ENCODE peak calls at places on chromosomes 7 and 10, in five cellular contexts. R, N, I, O and H are unnamed samples.

GRCh38 chr7:12161146-12161545 is 49.9 kb upstream of the TMEM106B start:
- DNase-seq in R (no peak), N (no peak), I (no peak), O (no peak), H (no peak)

GRCh38 chr7:25669954-25670841 is 441.9 kb upstream of the NPVF start:
- DNase-seq in R (no peak), N (no peak), I (no peak), O (no peak), H (no peak)

GRCh38 chr7:84176716-84177115 is 17.9 kb downstream of the SEMA3A start:
- DNase-seq in R (no peak), N (no peak), I (no peak), O (no peak), H (no peak)

GRCh38 chr10:76015245-76015644 is 583.8 kb downstream of the LRMDA start:
- DNase-seq in R (no peak), N (no peak), I (no peak), O (no peak), H (no peak)

GRCh38 chr10:121188005-121188404 is 336.8 kb downstream of the WDR11 start:
- DNase-seq in R (peak), N (no peak), I (no peak), O (no peak), H (no peak)

GRCh38 chr10:114151486-114151885 is 22.5 kb downstream of the CCDC186 start:
- DNase-seq in R (no peak), N (peak), I (no peak), O (peak), H (no peak)

GRCh38 chr10:131049051-131049450 is 262.5 kb downstream of the TCERG1L start:
- DNase-seq in R (no peak), N (no peak), I (no peak), O (no peak), H (peak)

GRCh38 chr7:17535776-17536175 is 237.3 kb downstream of the AHR start:
- DNase-seq in R (no peak), N (no peak), I (no peak), O (no peak), H (no peak)

GRCh38 chr10:59397971-59398370 is 35.6 kb upstream of the FAM13C start:
- DNase-seq in R (no peak), N (no peak), I (no peak), O (no peak), H (no peak)

GRCh38 chr10:53115660-53116059 is 343.1 kb upstream of the MBL2 start:
- DNase-seq in R (no peak), N (no peak), I (no peak), O (no peak), H (no peak)

GRCh38 chr7:156621628-156622027 is 18.9 kb upstream of the RNF32 start:
- DNase-seq in R (no peak), N (no peak), I (no peak), O (no peak), H (no peak)

GRCh38 chr7:47273974-47274766 is 307.7 kb downstream of the TNS3 start:
- DNase-seq in R (no peak), N (no peak), I (no peak), O (no peak), H (no peak)

GRCh38 chr10:21516270-21517131 is 9.0 kb downstream of the SKIDA1 start:
- DNase-seq in R (peak), N (no peak), I (no peak), O (no peak), H (no peak)

GRCh38 chr7:142535123-142535779 is 214.0 kb upstream of the PRSS1 start:
- DNase-seq in R (peak), N (peak), I (peak), O (peak), H (peak)

GRCh38 chr10:98632456-98633150 is 185.9 kb upstream of the HPS1 start:
- DNase-seq in R (no peak), N (no peak), I (no peak), O (no peak), H (no peak)

GRCh38 chr10:109203616-109204375 is 719.5 kb downstream of the XPNPEP1 start:
- DNase-seq in R (no peak), N (no peak), I (no peak), O (no peak), H (no peak)

GRCh38 chr10:49615213-49615612 is 1.4 kb downstream of the CHAT start:
- DNase-seq in R (no peak), N (no peak), I (no peak), O (no peak), H (no peak)
- TF ChIP-seq ZNF274 in R (no peak), N (no peak), I (no peak), O (no peak), H (no peak)

DNA sequence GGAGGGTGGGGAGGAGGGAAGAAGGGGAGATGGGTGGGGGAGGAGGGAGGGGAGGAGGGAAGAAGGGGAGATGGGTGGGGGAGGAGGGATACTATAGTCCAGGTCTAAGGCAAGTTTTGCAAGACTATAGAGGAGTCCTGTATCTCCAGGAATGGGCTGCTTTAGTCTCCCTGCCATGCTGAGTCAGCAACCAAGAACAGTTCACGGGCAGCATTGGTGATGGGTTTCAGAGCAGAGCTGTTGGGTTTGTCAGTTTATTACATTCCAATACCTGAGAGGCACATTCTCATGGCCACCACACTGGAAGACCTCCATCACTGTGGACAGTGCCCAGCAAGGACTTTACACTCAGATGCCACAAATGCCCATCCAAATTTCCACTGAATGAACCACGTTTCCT is 212.7 kb downstream of the GRM8 start:
- DNase-seq in R (no peak), N (no peak), I (no peak), O (no peak), H (no peak)
- H3K9ac ChIP-seq in R (no peak), N (no peak), I (no peak), O (no peak), H (no peak)

DNA sequence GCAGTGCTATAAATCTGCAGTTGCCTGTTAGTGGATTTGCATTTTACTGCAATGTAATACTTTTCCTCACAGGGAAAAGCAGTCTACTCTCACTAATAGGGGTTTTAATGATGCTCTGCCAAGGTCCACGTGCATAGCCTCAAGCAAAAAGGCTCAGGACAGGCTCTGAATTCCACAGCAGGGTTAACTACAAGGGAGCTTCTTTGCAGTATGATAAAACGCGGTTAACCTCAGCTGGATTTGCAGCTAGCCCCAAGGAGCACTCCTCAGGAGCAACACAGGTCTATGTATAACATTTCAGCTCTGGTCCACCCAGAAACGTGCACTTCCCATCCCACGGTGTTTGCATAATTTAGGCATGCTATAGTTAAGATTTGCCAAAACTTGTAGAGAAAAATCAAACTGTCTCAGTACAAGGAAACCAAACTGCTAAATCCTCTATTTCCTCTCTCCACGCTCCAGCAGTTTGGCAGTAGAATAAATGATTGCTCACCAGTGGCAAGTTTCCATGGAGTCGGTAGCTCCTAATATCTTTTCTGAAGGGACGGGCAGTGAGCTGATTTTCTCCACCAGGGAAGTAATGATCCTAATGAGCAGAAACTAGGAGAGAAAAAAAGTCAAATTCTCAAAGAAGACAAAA is 13.1 kb upstream of the ASB4 start:
- DNase-seq in R (no peak), N (no peak), I (no peak), O (no peak), H (no peak)
- TF ChIP-seq ZNF274 in R (no peak), N (no peak), I (no peak), O (no peak), H (no peak)

DNA sequence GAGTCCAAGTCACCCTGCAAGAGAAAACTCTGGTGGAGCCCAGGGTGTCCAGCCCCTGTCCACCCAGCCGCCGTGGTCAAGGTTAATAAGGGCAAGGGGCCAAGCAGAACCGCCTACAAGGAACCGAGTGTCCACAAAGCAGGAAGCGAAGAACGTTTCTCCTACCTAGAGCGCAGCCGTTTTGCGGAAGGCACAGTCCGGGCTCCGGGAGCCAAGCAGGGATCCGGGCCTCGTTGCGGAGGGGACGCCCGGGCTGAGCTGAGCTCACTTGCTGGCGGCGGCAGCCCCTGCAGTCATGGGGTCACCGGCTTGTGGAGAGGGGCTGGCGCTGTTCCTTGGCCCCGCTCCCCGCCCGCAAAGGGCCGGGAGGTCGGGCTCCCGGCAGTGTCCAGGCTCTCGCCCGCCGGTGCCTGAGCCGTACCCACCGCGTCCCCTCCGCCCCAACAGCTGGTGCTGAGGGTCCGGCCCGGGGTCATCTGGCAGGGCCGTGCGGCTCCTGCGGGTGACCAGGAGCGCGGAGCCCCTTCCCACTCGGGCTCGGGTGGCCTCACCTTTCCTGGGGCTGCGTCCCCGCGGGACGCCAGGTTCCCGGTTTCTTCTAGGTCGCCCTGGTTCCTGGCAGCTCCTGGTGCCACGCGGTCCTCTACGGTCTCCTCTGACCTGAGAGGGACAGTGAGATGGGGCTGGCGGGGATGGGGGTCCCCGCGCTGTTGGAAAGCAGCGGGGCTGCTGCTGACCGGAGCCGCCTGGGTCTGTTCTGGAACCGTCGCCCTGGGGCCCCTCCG is 14.0 kb upstream of the ZNF273 start:
- DNase-seq in R (no peak), N (no peak), I (no peak), O (no peak), H (no peak)
- H3K9ac ChIP-seq in R (no peak), N (no peak), I (no peak), O (peak), H (peak)

GRCh38 chr7:2572101-2572842 is 13.5 kb downstream of the IQCE start:
- DNase-seq in R (peak), N (peak), I (no peak), O (no peak), H (no peak)
- TF ChIP-seq ZNF274 in R (no peak), N (no peak), I (no peak), O (no peak), H (no peak)

DNA sequence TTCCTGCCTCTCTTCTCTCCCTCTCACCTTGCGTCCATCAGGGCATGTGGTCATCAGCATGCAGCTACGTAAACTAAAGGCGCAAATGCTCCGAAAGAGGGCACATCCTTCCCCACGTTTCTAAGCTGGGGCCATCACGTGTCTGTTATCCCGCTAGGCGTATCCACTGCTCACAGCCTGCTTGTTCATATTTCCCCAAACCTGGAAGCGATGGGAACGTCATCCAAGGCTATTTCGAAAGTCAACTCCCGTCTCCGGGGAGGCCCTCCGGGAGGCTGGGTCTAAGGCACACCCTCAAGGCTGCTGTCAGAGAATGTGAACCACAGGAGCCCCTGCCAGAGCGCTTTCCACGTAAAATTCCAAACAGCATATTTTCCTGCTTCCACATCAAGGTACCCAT is 199.2 kb downstream of the DIP2C start:
- DNase-seq in R (no peak), N (no peak), I (no peak), O (no peak), H (no peak)
- H3K9ac ChIP-seq in R (no peak), N (no peak), I (no peak), O (no peak), H (no peak)

GRCh38 chr10:77350711-77351119 is 286.9 kb downstream of the KCNMA1 start:
- DNase-seq in R (peak), N (peak), I (no peak), O (no peak), H (no peak)

GRCh38 chr10:77350134-77350533 is 287.5 kb downstream of the KCNMA1 start:
- DNase-seq in R (no peak), N (no peak), I (no peak), O (no peak), H (no peak)

GRCh38 chr10:77349226-77349625 is 288.4 kb downstream of the KCNMA1 start:
- DNase-seq in R (no peak), N (no peak), I (no peak), O (no peak), H (no peak)

GRCh38 chr10:77348082-77348481 is 289.5 kb downstream of the KCNMA1 start:
- DNase-seq in R (no peak), N (no peak), I (no peak), O (no peak), H (no peak)

DNA sequence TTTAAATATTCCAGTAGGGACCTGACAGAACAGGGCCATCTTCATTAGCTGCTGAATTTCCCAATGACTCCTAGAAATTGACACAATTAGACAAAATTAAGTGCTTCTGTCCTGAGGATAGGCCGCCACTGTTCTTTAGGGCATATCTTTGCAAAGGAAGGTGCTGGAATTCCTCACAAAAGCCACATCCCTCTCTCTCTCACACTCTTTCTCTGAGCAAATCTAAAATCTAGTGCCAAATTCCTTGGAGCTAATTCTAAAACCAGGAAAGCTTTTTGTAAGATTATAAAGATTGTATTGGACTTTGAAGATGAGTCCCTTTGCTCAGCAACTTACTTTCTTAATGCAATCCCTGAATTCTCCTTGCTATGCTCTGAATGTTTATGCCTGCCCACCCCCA is 288.9 kb downstream of the KCNMA1 start:
- DNase-seq in R (no peak), N (no peak), I (no peak), O (no peak), H (no peak)
- TF ChIP-seq ZNF274 in R (no peak), N (no peak), I (no peak), O (no peak), H (no peak)

GRCh38 chr10:88228130-88228529 is 355.0 kb downstream of the RNLS start:
- DNase-seq in R (no peak), N (no peak), I (no peak), O (no peak), H (no peak)
- H3K9ac ChIP-seq in R (no peak), N (no peak), I (no peak), O (no peak), H (no peak)

DNA sequence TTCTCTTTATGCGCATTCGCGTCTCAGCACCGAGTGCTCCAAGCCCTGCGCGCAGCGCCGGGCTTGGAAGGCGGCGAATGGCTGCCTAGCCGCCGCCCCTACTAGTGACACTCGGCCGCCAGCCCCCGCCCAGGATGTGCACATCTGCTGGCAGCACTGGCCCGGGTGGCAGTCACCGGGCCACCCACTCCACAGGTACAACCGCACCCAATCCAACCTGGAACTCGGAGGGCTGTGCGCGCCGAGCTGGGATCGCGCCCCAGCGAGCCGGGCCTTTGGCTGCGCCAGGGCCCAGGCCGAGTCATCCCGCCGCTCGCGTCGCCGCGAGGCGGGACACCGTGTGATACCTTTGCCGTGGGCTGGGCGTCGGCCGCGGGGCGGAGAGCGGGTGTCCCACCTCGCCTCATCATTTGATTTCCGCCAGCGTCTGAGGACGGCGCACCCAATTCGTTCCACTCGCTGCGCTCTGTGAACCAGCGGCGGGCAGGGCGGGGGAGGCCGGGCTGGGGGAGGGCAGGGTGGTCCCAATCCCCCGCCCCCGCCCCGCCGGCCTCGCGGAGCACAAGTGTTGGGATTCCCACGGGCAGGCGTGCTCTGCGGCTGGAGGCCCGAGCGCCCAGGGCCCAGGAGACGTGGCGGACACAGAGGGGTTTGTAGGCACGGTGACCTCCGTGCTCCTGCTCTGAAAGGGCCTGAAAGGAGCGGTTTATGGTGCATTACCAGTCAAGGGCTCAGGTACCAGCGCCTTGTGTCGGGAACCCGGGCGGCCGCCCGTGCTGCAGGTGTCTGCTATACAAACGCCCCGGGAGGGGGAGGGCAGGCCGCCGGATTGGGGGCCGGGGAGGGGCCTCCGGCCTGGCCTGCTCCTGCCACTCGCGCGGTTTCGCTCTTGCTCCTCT is 17.8 kb upstream of the PTF1A start:
- DNase-seq in R (no peak), N (no peak), I (no peak), O (no peak), H (no peak)
- TF ChIP-seq ZNF274 in R (no peak), N (no peak), I (no peak), O (no peak), H (no peak)

DNA sequence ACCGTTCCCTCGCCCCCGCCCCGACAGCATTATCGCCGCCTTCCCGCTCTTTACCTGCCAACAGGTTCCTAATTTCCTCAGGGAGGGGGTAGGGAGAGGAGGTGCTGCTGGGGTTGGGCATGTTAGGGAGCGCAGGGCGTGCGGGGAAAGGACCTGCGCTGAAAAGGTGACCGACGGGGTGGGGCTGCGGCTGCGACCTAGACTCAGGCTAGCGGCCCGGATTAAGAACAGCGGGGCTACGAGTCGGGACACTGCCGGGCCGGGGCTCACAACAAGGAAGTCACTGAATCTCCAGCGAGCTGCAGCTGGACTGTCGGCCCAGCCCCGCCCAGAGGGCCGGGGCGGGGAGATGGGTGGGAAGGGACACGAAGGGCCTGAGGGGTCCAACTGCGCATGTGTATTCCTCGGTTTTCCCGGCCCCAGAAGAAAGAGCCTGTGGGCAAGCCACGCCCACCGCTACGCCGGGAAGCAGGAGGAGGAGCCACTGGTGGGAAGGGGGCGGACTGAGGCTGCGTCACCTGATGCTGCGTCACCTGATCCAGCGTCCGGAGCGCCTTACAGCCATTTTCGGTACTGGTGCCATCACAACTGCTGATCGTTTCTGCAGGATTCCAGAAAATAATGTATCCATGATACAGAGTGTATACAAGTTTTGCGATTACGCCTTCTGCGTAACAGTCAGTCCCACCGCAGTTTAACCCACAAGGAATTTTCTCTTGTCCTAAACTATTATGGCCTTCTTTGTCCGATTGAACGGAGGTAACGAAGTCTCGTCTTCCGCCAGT is at the start of gene SKAP2:
- DNase-seq in R (peak), N (peak), I (peak), O (peak), H (peak)
- H3K9ac ChIP-seq in R (peak), N (peak), I (peak), O (peak), H (peak)